ENCODE peak calls at places on chromosomes 11 and 22, in nine cellular contexts. P is activated T-cell treated with anti-CD3 and anti-CD28 coated beads, Interleukin-2, amount 50 U/mL, for 4 hours; W is lower leg skin; S is HT1080; F is right cardiac atrium; R is effector CD4-positive, alpha-beta T cell; Z is fibroblast of gingiva; T is NCI-H1092; H is pancreas. V is an unnamed sample.

GRCh38 chr11:61535998-61536675 is 27.6 kb downstream of the LRRC10B start:
- DNase-seq in T (no peak), S (no peak), Z (no peak), R (no peak), P (no peak), W (no peak), H (no peak), F (peak), V (no peak)

GRCh38 chr22:39943366-39943765 is 16.8 kb upstream of the TMA7B start:
- DNase-seq in F (no peak), R (no peak), T (peak), S (no peak), Z (no peak), W (no peak), P (no peak), H (no peak), V (no peak)

GRCh38 chr22:36406139-36406538 is 18.4 kb upstream of the MYH9 start:
- DNase-seq in T (no peak), H (no peak), S (no peak), W (no peak), R (no peak), Z (no peak), P (no peak), F (no peak), V (no peak)

GRCh38 chr11:17036666-17037658 is 22.7 kb upstream of the PLEKHA7 start:
- DNase-seq in S (no peak), P (no peak), F (no peak), W (no peak), R (no peak), Z (no peak), H (peak), T (no peak), V (no peak)

GRCh38 chr11:119886667-119887230 is 157.7 kb upstream of the NECTIN1 start:
- DNase-seq in H (no peak), S (no peak), W (no peak), F (no peak), P (no peak), T (no peak), Z (no peak), R (no peak), V (no peak)

GRCh38 chr11:111734383-111735261 is 31.6 kb downstream of the PPP2R1B start:
- DNase-seq in P (no peak), Z (peak), S (no peak), F (no peak), W (no peak), H (no peak), T (no peak), R (no peak), V (peak)

GRCh38 chr11:65947603-65948125 is 2.4 kb downstream of the TSGA10IP start:
- DNase-seq in S (no peak), P (no peak), H (no peak), W (no peak), T (no peak), R (no peak), F (no peak), Z (no peak), V (no peak)

GRCh38 chr11:102914238-102915043 is 39.7 kb upstream of the MMP12 start:
- DNase-seq in H (peak), P (no peak), R (no peak), F (no peak), T (no peak), S (peak), W (no peak), Z (peak), V (peak)

GRCh38 chr22:35575116-35575748 is 34.6 kb downstream of the RASD2 start:
- DNase-seq in T (no peak), H (no peak), P (no peak), W (no peak), Z (no peak), F (no peak), S (no peak), R (no peak), V (no peak)

GRCh38 chr11:23021287-23021863 is 161.1 kb upstream of the CCDC179 start:
- DNase-seq in R (no peak), T (peak), F (no peak), P (no peak), W (no peak), H (peak), S (peak), Z (no peak), V (peak)

GRCh38 chr11:3835100-3835485 is 5.7 kb downstream of the RHOG start:
- DNase-seq in T (no peak), R (no peak), P (no peak), F (no peak), Z (no peak), H (no peak), S (peak), W (no peak), V (peak)

GRCh38 chr11:71580057-71581003 is 2.3 kb downstream of the KRTAP5-11 start:
- DNase-seq in R (no peak), T (peak), W (no peak), P (no peak), Z (peak), H (peak), S (peak), F (no peak), V (peak)

GRCh38 chr22:31106651-31107205 is 640 bp downstream of the SELENOM start:
- DNase-seq in S (no peak), W (peak), H (peak), R (no peak), P (no peak), T (no peak), Z (peak), F (no peak), V (no peak)

GRCh38 chr22:35404176-35404575 is 4.2 kb downstream of the MCM5 start:
- DNase-seq in P (no peak), F (no peak), S (no peak), R (no peak), W (no peak), Z (no peak), H (no peak), T (no peak), V (no peak)

GRCh38 chr11:7611411-7611810 is 61.9 kb downstream of the CYB5R2 start:
- DNase-seq in P (no peak), W (no peak), T (no peak), F (no peak), Z (no peak), S (no peak), H (no peak), R (no peak), V (no peak)

GRCh38 chr11:116387623-116388022 is 385.2 kb downstream of the BUD13 start:
- DNase-seq in T (peak), R (no peak), P (no peak), Z (no peak), S (no peak), W (no peak), H (no peak), F (no peak), V (no peak)

GRCh38 chr22:42173183-42173926 is 42.7 kb upstream of the CYP2D6 start:
- DNase-seq in W (no peak), T (no peak), S (no peak), P (no peak), R (no peak), H (no peak), Z (no peak), F (no peak), V (peak)

GRCh38 chr11:119509969-119510401 is 87.0 kb upstream of the THY1 start:
- DNase-seq in T (no peak), Z (peak), P (no peak), H (no peak), W (no peak), F (no peak), S (peak), R (no peak), V (no peak)

GRCh38 chr11:30291331-30291730 is 31.6 kb upstream of the ARL14EP start:
- DNase-seq in F (no peak), S (no peak), W (no peak), T (no peak), P (no peak), R (no peak), Z (no peak), H (no peak), V (no peak)

GRCh38 chr11:29448246-29448877 is 568.5 kb downstream of the KCNA4 start:
- DNase-seq in F (no peak), Z (no peak), P (no peak), H (no peak), S (no peak), R (no peak), T (no peak), W (no peak), V (peak)

GRCh38 chr11:81870066-81870412 is 863.6 kb downstream of the FAM181B start:
- DNase-seq in R (no peak), H (no peak), F (no peak), P (no peak), T (no peak), Z (no peak), S (no peak), W (no peak), V (no peak)

GRCh38 chr11:119347242-119347641 is 737 bp upstream of the MFRP start:
- DNase-seq in W (no peak), F (no peak), S (no peak), R (no peak), T (no peak), P (no peak), Z (peak), H (no peak), V (no peak)

GRCh38 chr11:1326435-1327063 is 17.1 kb upstream of the TOLLIP start:
- DNase-seq in T (no peak), H (no peak), S (peak), R (no peak), F (no peak), P (no peak), W (no peak), Z (peak), V (no peak)

GRCh38 chr11:65274734-65275682 is 13.2 kb downstream of the POLA2 start:
- DNase-seq in R (peak), F (peak), W (peak), T (peak), Z (peak), P (no peak), S (peak), H (peak), V (peak)

GRCh38 chr11:133825156-133825555 is 20.2 kb downstream of the SPATA19 start:
- DNase-seq in P (no peak), T (no peak), Z (no peak), R (no peak), S (no peak), H (no peak), W (peak), F (no peak), V (no peak)

GRCh38 chr22:22576244-22576988 is 17.4 kb upstream of the PRAME start:
- DNase-seq in Z (peak), H (peak), W (no peak), S (peak), P (peak), F (peak), R (no peak), T (peak), V (peak)

GRCh38 chr11:129643031-129643721 is 172.5 kb upstream of the TMEM45B start:
- DNase-seq in S (peak), W (no peak), H (no peak), Z (peak), R (no peak), P (no peak), F (no peak), T (no peak), V (no peak)

GRCh38 chr11:44973634-44974401 is 23.1 kb upstream of the TP53I11 start:
- DNase-seq in P (no peak), Z (no peak), W (no peak), H (no peak), R (no peak), S (no peak), F (no peak), T (no peak), V (no peak)

GRCh38 chr11:18490319-18490718 is 34.7 kb downstream of the LDHAL6A start:
- DNase-seq in R (no peak), W (no peak), S (no peak), Z (no peak), H (no peak), T (no peak), P (no peak), F (no peak), V (no peak)

GRCh38 chr11:35747638-35748037 is 85.1 kb downstream of the TRIM44 start:
- DNase-seq in H (peak), P (no peak), W (no peak), S (no peak), F (no peak), Z (no peak), T (peak), R (no peak), V (no peak)

GRCh38 chr11:98874050-98874449 is 146.7 kb upstream of the CNTN5 start:
- DNase-seq in P (no peak), S (no peak), H (no peak), W (no peak), T (no peak), R (no peak), F (no peak), Z (no peak), V (no peak)

V was measured in endothelial cell of umbilical vein.